ENCODE peak calls at places on chromosomes 2 and 18, in eight cellular contexts. E is CD8-positive, alpha-beta memory T cell; Y is CD4-positive, alpha-beta memory T cell; R is BE2C; X is HTR-8/SVneo; H is cardiac fibroblast; F is brain microvascular endothelial cell; A is AG08395. L is an unnamed sample.

GRCh38 chr18:52376104-52376503 is 36.1 kb downstream of the DCC start:
- DNase-seq in E (no peak), Y (no peak), R (no peak), X (no peak), H (no peak), F (no peak), A (no peak), L (no peak)

GRCh38 chr18:72107647-72108046 is 436.5 kb downstream of the CBLN2 start:
- DNase-seq in E (no peak), Y (no peak), R (no peak), X (no peak), H (no peak), F (peak; percentile 1), A (no peak), L (no peak)

GRCh38 chr18:79855147-79855910 is 57.6 kb downstream of the KCNG2 start:
- DNase-seq in E (no peak), Y (no peak), R (no peak), X (no peak), H (peak; percentile 13), F (no peak), A (no peak), L (peak; percentile 73)

GRCh38 chr2:223846524-223846923 is 9.1 kb upstream of the AP1S3 start:
- DNase-seq in E (no peak), Y (no peak), R (no peak), X (peak; percentile 24), H (peak; percentile 90), F (peak; percentile 92), A (peak; percentile 84), L (no peak)

GRCh38 chr18:47772374-47773248 is 157.8 kb downstream of the SMAD2 start:
- DNase-seq in E (peak; percentile 62), Y (peak; percentile 48), R (peak; percentile 65), X (peak; percentile 68), H (peak; percentile 80), F (peak; percentile 61), A (peak; percentile 69), L (peak; percentile 57)

GRCh38 chr18:24003903-24004640 is 10.5 kb upstream of the TTC39C start:
- DNase-seq in E (no peak), Y (no peak), R (no peak), X (no peak), H (no peak), F (no peak), A (no peak), L (no peak)

GRCh38 chr2:183495589-183496267 is 371.5 kb downstream of the NUP35 start:
- DNase-seq in E (no peak), Y (no peak), R (no peak), X (no peak), H (no peak), F (no peak), A (no peak), L (peak; percentile 21)

GRCh38 chr2:37468139-37468538 is 123.7 kb downstream of the QPCT start:
- DNase-seq in E (no peak), Y (no peak), R (no peak), X (no peak), H (no peak), F (no peak), A (no peak), L (no peak)

GRCh38 chr18:68915066-68915465 is 117.2 kb downstream of the CCDC102B start:
- DNase-seq in E (no peak), Y (no peak), R (no peak), X (no peak), H (no peak), F (no peak), A (no peak), L (no peak)

GRCh38 chr2:157304811-157305712 is 20.6 kb downstream of the ERMN start:
- DNase-seq in E (no peak), Y (no peak), R (no peak), X (no peak), H (peak; percentile 68), F (peak; percentile 72), A (peak; percentile 41), L (no peak)

GRCh38 chr2:136310005-136310495 is 192.1 kb upstream of the CXCR4 start:
- DNase-seq in E (no peak), Y (no peak), R (no peak), X (no peak), H (no peak), F (no peak), A (no peak), L (peak; percentile 34)